ENCODE peak calls at places on chromosome 2, in five cellular contexts. I is pancreas, M is NT2/D1, S is mesendoderm, V is GM23248. T is an unnamed sample. For H3K36me3, the result is how much of the 10 kb centered on the place peaks cover.

GRCh38 chr2:181407171-181407570 is 50.0 kb upstream of the ITGA4 start:
- DNase-seq in V (no peak), S (no peak), M (no peak), I (no peak), T (no peak)

GRCh38 chr2:20050712-20051517 is 513 bp downstream of the LAPTM4A start:
- DNase-seq in S (peak), I (peak), M (peak), V (peak), T (peak)

GRCh38 chr2:124264496-124265160 is 239.5 kb downstream of the CNTNAP5 start:
- DNase-seq in V (no peak), S (no peak), I (no peak), M (no peak), T (no peak)

GRCh38 chr2:190467575-190468083 is 59.5 kb downstream of the MFSD6 start:
- DNase-seq in V (peak), I (no peak), S (no peak), M (no peak), T (no peak)

GRCh38 chr2:222290691-222291484 is 7.9 kb downstream of the PAX3 start:
- DNase-seq in I (no peak), M (peak), S (peak), V (peak), T (no peak)

GRCh38 chr2:134679740-134680139 is 39.1 kb downstream of the TMEM163 start:
- DNase-seq in S (no peak), V (no peak), M (no peak), I (no peak), T (no peak)

GRCh38 chr2:191369034-191369433 is 123.8 kb downstream of the MYO1B start:
- DNase-seq in M (no peak), I (no peak), V (peak), S (no peak), T (no peak)

GRCh38 chr2:200298816-200299215 is 7.7 kb upstream of the SPATS2L start:
- DNase-seq in S (no peak), M (no peak), V (no peak), I (no peak), T (no peak)

GRCh38 chr2:241007880-241008710 is 9.7 kb downstream of the SNED1 start:
- DNase-seq in M (no peak), I (no peak), S (no peak), V (no peak), T (peak)

GRCh38 chr2:52456759-52457377 is 1310.7 kb upstream of the CHAC2 start:
- DNase-seq in S (peak), M (no peak), I (no peak), V (no peak), T (no peak)

GRCh38 chr2:18232731-18233438 is 327.6 kb downstream of the RDH14 start:
- DNase-seq in I (no peak), M (no peak), V (peak), S (peak), T (no peak)

GRCh38 chr2:236944561-236944960 is 141.1 kb upstream of the COPS8 start:
- DNase-seq in S (no peak), M (no peak), V (no peak), I (no peak), T (no peak)

GRCh38 chr2:96103388-96103705 is 13.0 kb downstream of the ADRA2B start:
- DNase-seq in V (no peak), M (no peak), I (no peak), S (no peak), T (no peak)

GRCh38 chr2:237674731-237675276 is 47.4 kb downstream of the LRRFIP1 start:
- DNase-seq in V (peak), S (peak), I (peak), M (peak), T (peak)

GRCh38 chr2:70173520-70173919 is 17.3 kb downstream of the C2orf42 start:
- DNase-seq in M (no peak), I (no peak), V (peak), S (no peak), T (no peak)
- H3K36me3 ChIP-seq in M (under half), I (under half), V (under half), S (under half), T (under half)

GRCh38 chr2:164800572-164800971 is 41.1 kb downstream of the COBLL1 start:
- DNase-seq in V (no peak), I (no peak), M (no peak), S (no peak), T (no peak)

GRCh38 chr2:164803772-164804466 is 37.7 kb downstream of the COBLL1 start:
- DNase-seq in M (no peak), I (no peak), V (peak), S (peak), T (no peak)

GRCh38 chr2:164796999-164797398 is 44.6 kb downstream of the COBLL1 start:
- DNase-seq in V (no peak), I (no peak), M (no peak), S (no peak), T (no peak)

DNA sequence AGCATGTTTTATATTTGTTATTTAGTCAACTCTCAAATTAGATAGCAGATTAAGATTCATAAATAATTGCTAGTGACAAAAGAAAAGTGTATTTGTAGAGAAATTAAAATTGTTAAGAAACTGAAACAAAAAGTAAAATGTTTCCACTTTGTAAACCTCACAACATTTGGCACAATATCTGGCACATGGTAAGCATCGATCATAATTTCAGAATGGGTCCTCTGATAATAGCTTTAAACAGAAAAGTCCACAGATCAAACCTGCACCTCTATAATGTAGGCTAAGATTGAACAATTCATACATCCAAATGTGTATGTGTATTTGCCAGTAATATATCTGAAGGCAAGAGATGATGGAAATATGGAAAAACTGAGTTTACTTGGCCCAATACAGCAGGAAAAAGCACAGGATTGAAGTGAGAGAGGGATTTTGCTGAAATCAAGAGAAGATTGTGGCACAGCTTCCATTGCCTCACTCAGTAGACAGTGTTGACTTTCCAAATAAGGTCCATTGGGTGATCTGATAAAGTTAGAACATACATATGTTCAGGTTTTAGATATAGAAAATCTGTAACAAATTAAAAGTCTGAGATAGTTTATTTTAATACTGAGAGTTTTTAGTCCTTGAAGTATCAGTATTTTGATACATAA is 39.4 kb downstream of the COBLL1 start:
- DNase-seq in I (no peak), S (no peak), M (no peak), V (no peak), T (no peak)
- H3K36me3 ChIP-seq in I (under half), S (under half), M (under half), V (under half), T (under half)

DNA sequence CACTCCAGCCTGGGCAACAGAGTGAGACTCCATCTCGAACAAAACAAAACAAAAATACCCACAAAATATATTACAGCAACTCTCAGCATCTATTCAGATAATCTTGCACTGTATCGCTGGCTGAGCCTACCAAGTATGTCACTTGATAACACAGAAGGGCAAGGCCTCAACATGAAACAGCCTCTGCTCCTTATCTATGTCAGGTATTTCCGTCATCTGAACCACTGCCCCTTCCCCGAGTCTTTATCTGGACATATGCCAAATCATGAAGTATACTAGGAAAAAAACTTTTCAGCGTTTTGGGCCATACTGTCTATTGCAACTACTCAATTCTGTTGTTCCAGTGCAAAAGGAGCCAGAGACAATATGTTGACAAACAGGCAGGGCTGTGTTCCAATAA is 17.7 kb downstream of the PDIA6 start:
- DNase-seq in V (no peak), S (no peak), M (no peak), I (no peak), T (no peak)
- H3K36me3 ChIP-seq in V (under half), S (under half), M (half or more), I (under half), T (under half)

GRCh38 chr2:1640301-1641135 is 103.8 kb downstream of the PXDN start:
- DNase-seq in V (no peak), I (no peak), M (no peak), S (no peak), T (no peak)
- H3K36me3 ChIP-seq in V (under half), I (under half), M (half or more), S (under half), T (under half)

DNA sequence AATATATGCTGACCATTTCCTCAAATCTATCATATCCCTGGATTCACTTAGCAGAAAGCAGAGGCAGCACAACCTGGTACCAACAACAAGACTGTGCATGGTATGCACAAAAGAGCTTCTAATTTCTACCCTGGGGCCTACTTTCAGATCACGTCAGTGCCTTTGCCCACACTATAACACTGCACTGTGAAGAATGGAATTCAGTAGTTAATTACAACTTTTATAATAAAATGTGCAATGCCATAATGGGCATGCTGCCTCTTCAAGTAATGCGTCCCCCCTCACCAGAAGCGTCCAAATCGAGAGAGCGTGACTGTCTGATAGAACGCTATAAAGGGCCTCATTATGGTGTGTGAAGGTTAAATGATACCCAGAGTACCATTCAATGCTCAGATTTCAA is 328.1 kb upstream of the PKDCC start:
- DNase-seq in V (no peak), I (no peak), S (no peak), M (no peak), T (no peak)
- H3K36me3 ChIP-seq in V (under half), I (under half), S (under half), M (under half), T (under half)

GRCh38 chr2:158624071-158624470 is 167.3 kb downstream of the PKP4 start:
- DNase-seq in V (no peak), M (no peak), I (no peak), S (no peak), T (no peak)

GRCh38 chr2:158619496-158619895 is 162.7 kb downstream of the PKP4 start:
- DNase-seq in S (peak), V (peak), M (peak), I (no peak), T (peak)

GRCh38 chr2:158629116-158629515 is 166.0 kb upstream of the DAPL1 start:
- DNase-seq in S (no peak), V (no peak), M (no peak), I (no peak), T (no peak)

GRCh38 chr2:158620656-158621055 is 163.9 kb downstream of the PKP4 start:
- DNase-seq in I (no peak), M (no peak), V (no peak), S (no peak), T (no peak)

GRCh38 chr2:158624961-158625360 is 168.2 kb downstream of the PKP4 start:
- DNase-seq in I (no peak), V (no peak), M (no peak), S (no peak), T (no peak)
- H3K36me3 ChIP-seq in I (under half), V (under half), M (half or more), S (under half), T (under half)

T was measured in prostate gland.